ENCODE peak calls at places on chromosomes 2 and 18, in six cellular contexts. G, U, Q, J, A and I are unnamed samples.

GRCh38 chr2:128530025-128530573 is 211.4 kb upstream of the HS6ST1 start:
- DNase-seq in G (no peak), U (no peak), Q (no peak), J (no peak), A (no peak), I (no peak)

GRCh38 chr2:180682871-180683270 is 297.5 kb upstream of the UBE2E3 start:
- DNase-seq in G (no peak), U (no peak), Q (no peak), J (no peak), A (no peak), I (no peak)

GRCh38 chr2:239947361-239948045 is 77.6 kb downstream of the NDUFA10 start:
- DNase-seq in G (peak), U (no peak), Q (peak), J (peak), A (no peak), I (no peak)

GRCh38 chr2:8119782-8120551 is 561.9 kb upstream of the ID2 start:
- DNase-seq in G (no peak), U (no peak), Q (no peak), J (no peak), A (no peak), I (peak)

GRCh38 chr2:65566617-65567016 is 134.2 kb upstream of the SPRED2 start:
- DNase-seq in G (no peak), U (no peak), Q (peak), J (no peak), A (peak), I (peak)

GRCh38 chr2:8634466-8635172 is 47.2 kb upstream of the ID2 start:
- DNase-seq in G (no peak), U (no peak), Q (peak), J (no peak), A (no peak), I (no peak)

GRCh38 chr2:120601566-120601965 is 134.1 kb upstream of the GLI2 start:
- DNase-seq in G (no peak), U (no peak), Q (peak), J (no peak), A (no peak), I (no peak)

GRCh38 chr2:186099772-186100171 is 361.2 kb downstream of the FSIP2 start:
- DNase-seq in G (no peak), U (no peak), Q (no peak), J (no peak), A (no peak), I (no peak)

GRCh38 chr18:48993586-48993985 is 42.8 kb upstream of the SMAD7 start:
- DNase-seq in G (no peak), U (no peak), Q (no peak), J (no peak), A (no peak), I (no peak)

GRCh38 chr2:138086556-138086955 is 122.3 kb downstream of the HNMT start:
- DNase-seq in G (no peak), U (no peak), Q (no peak), J (no peak), A (no peak), I (no peak)

GRCh38 chr18:69945220-69946114 is 2.2 kb downstream of the CD226 start:
- DNase-seq in G (no peak), U (no peak), Q (no peak), J (no peak), A (no peak), I (no peak)

GRCh38 chr2:127080941-127081769 is 25.8 kb downstream of the BIN1 start:
- DNase-seq in G (no peak), U (peak), Q (peak), J (no peak), A (peak), I (no peak)

GRCh38 chr2:159711562-159712193 is 628 bp upstream of the MARCHF7 start:
- DNase-seq in G (no peak), U (no peak), Q (no peak), J (no peak), A (no peak), I (no peak)

GRCh38 chr2:184304006-184304405 is 294.3 kb upstream of the ZNF804A start:
- DNase-seq in G (no peak), U (no peak), Q (no peak), J (no peak), A (no peak), I (no peak)

GRCh38 chr2:159515482-159515881 is 100.9 kb downstream of the BAZ2B start:
- DNase-seq in G (no peak), U (no peak), Q (no peak), J (no peak), A (no peak), I (no peak)

GRCh38 chr18:24964213-24964612 is 387.8 kb downstream of the ZNF521 start:
- DNase-seq in G (no peak), U (no peak), Q (no peak), J (no peak), A (no peak), I (no peak)

DNA sequence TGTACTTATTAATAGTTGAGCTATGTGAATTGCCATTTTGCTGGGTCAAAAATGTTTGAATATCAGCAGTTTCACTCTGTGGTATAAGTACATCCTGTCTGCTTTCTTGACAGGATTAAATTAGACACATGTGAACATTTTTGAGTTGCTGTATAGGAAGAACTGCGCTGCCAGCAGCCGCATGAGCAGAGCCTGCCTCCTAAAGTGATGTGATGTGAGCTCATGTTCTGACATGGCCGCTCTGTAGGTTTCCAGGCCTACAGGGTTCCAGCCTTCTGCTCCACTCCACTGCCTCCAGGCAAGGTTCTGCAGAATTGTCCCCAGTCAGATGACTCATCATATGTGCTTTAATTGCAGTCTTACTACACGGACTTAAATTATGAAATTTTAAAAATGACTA is 119.7 kb upstream of the NFATC1 start:
- DNase-seq in G (no peak), U (no peak), Q (no peak), J (no peak), A (no peak), I (no peak)
- H3K27ac ChIP-seq in G (no peak), U (no peak), Q (no peak), J (no peak), A (no peak), I (no peak)

GRCh38 chr2:86010083-86010482 is 95.6 kb downstream of the POLR1A start:
- DNase-seq in G (no peak), U (no peak), Q (no peak), J (no peak), A (no peak), I (no peak)

GRCh38 chr2:86014493-86014892 is 91.2 kb downstream of the POLR1A start:
- DNase-seq in G (no peak), U (no peak), Q (no peak), J (no peak), A (no peak), I (no peak)

GRCh38 chr2:86015006-86015405 is 90.7 kb downstream of the POLR1A start:
- DNase-seq in G (no peak), U (no peak), Q (peak), J (no peak), A (no peak), I (no peak)

GRCh38 chr2:86012017-86012712 is 93.5 kb downstream of the POLR1A start:
- DNase-seq in G (peak), U (no peak), Q (peak), J (no peak), A (no peak), I (no peak)

DNA sequence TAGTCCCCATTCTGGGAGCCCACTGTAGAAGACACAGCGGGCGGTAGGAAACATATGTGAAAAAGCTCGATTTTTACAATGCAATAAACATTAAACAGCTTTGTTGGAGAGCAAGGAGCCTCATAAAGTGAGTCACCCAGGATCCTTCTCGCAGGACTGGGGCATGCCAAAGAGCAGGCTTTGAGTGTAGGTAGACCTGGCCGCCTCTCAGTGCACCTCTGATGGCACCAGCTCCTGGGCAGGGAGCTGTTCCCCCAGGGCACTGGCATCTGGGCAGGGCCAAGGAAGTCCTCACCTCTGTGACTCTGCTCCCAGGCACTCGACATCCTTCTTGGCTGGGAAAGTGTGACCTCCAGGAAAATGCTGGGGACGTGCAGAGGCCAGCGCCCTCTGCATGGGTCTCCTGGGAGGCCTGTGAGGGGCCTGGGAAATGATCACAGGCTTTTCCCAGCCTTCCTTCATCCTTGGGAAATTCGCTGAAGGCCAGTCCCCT is 94.2 kb downstream of the POLR1A start:
- DNase-seq in G (peak), U (no peak), Q (peak), J (no peak), A (peak), I (peak)
- H3K27ac ChIP-seq in G (no peak), U (no peak), Q (no peak), J (no peak), A (no peak), I (no peak)

GRCh38 chr2:60549250-60550150 is 4.0 kb downstream of the BCL11A start:
- DNase-seq in G (peak), U (no peak), Q (peak), J (peak), A (no peak), I (no peak)
- H3K27ac ChIP-seq in G (peak), U (peak), Q (peak), J (no peak), A (no peak), I (peak)

DNA sequence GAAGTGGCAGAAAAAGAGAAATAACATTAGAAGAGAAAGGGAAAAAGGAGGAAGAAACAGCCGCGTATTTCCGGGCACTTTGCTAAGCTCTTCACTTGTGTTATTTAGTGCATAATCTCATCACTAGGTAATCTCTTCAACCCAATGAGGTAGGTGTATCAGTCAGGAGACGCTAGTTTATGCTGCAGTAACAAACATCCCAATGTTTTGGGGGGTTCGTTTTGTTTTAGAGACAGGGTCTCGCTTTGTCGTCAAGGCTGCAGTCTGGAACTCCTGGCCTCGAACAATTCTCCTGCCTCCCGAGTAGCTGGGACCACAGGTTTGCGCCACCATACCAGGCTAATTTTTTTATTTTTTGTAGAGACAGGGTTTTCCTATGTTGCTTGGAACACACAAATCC is 61.7 kb downstream of the ZFP36L2 start:
- DNase-seq in G (no peak), U (no peak), Q (no peak), J (no peak), A (no peak), I (no peak)
- H3K27ac ChIP-seq in G (no peak), U (no peak), Q (peak), J (no peak), A (no peak), I (no peak)

GRCh38 chr2:55883829-55884228 is 39.8 kb downstream of the EFEMP1 start:
- DNase-seq in G (no peak), U (no peak), Q (no peak), J (no peak), A (no peak), I (no peak)
- H3K27ac ChIP-seq in G (no peak), U (no peak), Q (peak), J (no peak), A (peak), I (no peak)

GRCh38 chr2:130795431-130795830 is 40.1 kb downstream of the AMER3 start:
- DNase-seq in G (no peak), U (no peak), Q (peak), J (no peak), A (no peak), I (no peak)

GRCh38 chr2:130797493-130798435 is 39.0 kb upstream of the ARHGEF4 start:
- DNase-seq in G (peak), U (peak), Q (peak), J (peak), A (peak), I (no peak)

GRCh38 chr2:130799295-130799694 is 37.4 kb upstream of the ARHGEF4 start:
- DNase-seq in G (no peak), U (no peak), Q (no peak), J (no peak), A (no peak), I (no peak)

GRCh38 chr2:130796280-130796679 is 40.4 kb upstream of the ARHGEF4 start:
- DNase-seq in G (no peak), U (no peak), Q (peak), J (peak), A (no peak), I (no peak)

DNA sequence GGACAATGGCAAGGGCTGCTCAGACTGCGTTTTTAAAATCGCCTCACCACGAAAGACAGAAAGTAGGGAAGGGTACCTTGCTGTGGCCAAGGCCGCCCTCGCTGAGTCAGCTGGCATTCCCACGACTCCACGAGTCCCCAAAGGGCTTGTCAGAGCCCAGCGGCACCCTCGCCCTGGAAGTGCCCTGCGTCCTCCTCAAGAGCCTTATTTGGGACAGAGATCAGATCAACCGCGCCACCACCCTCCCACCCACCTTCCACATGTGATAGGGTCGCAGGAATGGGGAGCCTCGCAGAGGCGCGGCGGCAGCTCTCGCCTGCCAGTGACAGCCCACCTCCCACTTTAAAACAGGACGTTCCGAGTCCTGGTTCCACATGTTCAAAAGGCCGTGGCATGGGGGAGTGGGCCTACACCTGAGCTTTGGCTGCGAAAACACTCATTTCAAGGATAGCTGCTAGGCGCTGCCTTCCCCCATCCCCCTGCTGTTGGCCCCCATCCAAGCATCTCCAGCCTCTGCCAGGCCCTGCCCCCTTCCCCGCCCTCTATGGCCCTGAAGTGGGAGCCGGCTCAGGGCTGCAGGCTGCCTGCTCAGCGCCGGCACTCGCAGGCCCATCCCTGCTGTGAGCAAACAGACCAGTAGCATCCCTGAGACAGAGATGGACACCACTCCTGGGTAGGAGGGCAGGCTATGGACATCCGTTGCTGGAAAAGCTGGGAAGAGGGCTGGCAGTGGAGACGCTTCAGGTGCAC is 38.1 kb upstream of the ARHGEF4 start:
- DNase-seq in G (no peak), U (no peak), Q (peak), J (peak), A (no peak), I (no peak)
- H3K27ac ChIP-seq in G (no peak), U (peak), Q (peak), J (no peak), A (no peak), I (peak)

DNA sequence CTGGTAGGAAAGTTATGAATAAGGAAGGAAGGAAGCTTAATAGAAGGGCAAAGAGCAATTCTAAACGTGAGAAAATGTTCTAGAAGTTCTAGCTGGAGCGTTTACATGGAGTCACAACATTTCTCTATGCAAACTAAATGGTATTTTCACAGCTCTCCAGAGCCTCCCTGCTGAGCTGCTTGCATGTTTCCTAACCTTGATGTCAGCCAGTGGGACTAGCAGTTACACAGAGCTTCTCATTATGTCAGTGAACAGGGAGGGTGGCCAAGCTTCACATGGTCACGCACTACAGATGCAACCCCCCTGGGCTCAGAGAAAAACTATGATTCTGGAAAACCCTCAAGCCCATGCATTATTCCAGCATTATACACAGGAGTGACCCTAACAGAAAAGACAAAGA is 153.4 kb upstream of the CCDC150 start:
- DNase-seq in G (no peak), U (no peak), Q (no peak), J (no peak), A (no peak), I (no peak)
- H3K27ac ChIP-seq in G (no peak), U (no peak), Q (no peak), J (no peak), A (no peak), I (no peak)

GRCh38 chr2:241876528-241877196 is 7.1 kb downstream of the RTP5 start:
- DNase-seq in G (no peak), U (no peak), Q (no peak), J (no peak), A (no peak), I (no peak)
- H3K27ac ChIP-seq in G (no peak), U (no peak), Q (no peak), J (no peak), A (no peak), I (no peak)

GRCh38 chr2:218418717-218419458 is at the start of gene VIL1:
- DNase-seq in G (no peak), U (no peak), Q (no peak), J (no peak), A (no peak), I (no peak)
- H3K27ac ChIP-seq in G (peak), U (no peak), Q (no peak), J (no peak), A (no peak), I (no peak)

DNA sequence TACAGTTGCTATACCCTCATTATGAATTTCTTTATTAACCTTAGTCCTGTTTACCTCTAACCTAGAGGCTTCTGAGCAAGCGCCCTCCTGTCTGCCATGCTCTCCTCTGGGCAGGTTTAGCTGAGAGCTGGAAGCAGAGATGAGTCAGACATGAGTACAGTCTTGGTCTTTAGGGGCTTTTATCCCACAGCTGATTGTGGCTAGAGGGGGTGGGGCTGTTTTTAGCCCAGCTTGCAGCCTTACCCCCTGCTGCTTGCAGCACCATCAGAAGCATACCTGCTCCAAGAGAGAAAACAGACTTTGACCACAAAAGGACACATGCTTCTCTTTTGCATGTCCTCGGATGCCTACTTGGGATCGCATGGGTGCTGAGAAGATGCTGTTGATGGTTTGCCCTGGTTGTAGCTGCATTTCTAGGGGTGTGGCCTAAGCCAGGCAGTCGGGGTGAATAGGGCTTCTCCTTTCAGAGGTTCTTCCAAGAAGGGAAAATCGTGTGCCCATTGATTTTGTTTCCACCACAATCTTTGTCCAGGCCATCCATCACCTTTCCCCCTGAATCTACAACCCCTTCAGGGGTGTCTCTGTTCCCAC is 115.0 kb upstream of the LGALSL start:
- DNase-seq in G (no peak), U (no peak), Q (no peak), J (no peak), A (peak), I (no peak)
- H3K27ac ChIP-seq in G (no peak), U (no peak), Q (no peak), J (no peak), A (peak), I (no peak)